ENCODE peak calls at places on chromosomes 7 and 10, in five cellular contexts. One of them, this sample, is unnamed.

GRCh38 chr7:32937344-32938174 is 19.7 kb upstream of the FKBP9 start:
- DNase-seq in posterior cingulate gyrus: no peak
- DNase-seq in cardiac fibroblast: peak; percentile 66
- DNase-seq in stimulated activated CD8-positive, alpha-beta memory T cell treated with anti-CD3 and anti-CD28 coated beads, Interleukin-15, amount 100 ng/mL, for 1 hour: no peak
- DNase-seq in amniotic stem cell: no peak
- DNase-seq in this sample: no peak

GRCh38 chr10:91552706-91553105 is 80.2 kb downstream of the PPP1R3C start:
- DNase-seq in posterior cingulate gyrus: peak; percentile 13
- DNase-seq in amniotic stem cell: no peak
- DNase-seq in cardiac fibroblast: peak; percentile 53
- DNase-seq in stimulated activated CD8-positive, alpha-beta memory T cell treated with anti-CD3 and anti-CD28 coated beads, Interleukin-15, amount 100 ng/mL, for 1 hour: no peak
- DNase-seq in this sample: no peak

GRCh38 chr10:121127151-121127906 is 276.2 kb downstream of the WDR11 start:
- DNase-seq in cardiac fibroblast: no peak
- DNase-seq in amniotic stem cell: no peak
- DNase-seq in posterior cingulate gyrus: no peak
- DNase-seq in stimulated activated CD8-positive, alpha-beta memory T cell treated with anti-CD3 and anti-CD28 coated beads, Interleukin-15, amount 100 ng/mL, for 1 hour: no peak
- DNase-seq in this sample: no peak

GRCh38 chr10:30348378-30348776 is 701 bp downstream of the MTPAP start:
- DNase-seq in stimulated activated CD8-positive, alpha-beta memory T cell treated with anti-CD3 and anti-CD28 coated beads, Interleukin-15, amount 100 ng/mL, for 1 hour: no peak
- DNase-seq in amniotic stem cell: no peak
- DNase-seq in cardiac fibroblast: no peak
- DNase-seq in posterior cingulate gyrus: no peak
- DNase-seq in this sample: no peak

GRCh38 chr10:119896061-119896655 is 3.6 kb downstream of the SEC23IP start:
- DNase-seq in posterior cingulate gyrus: no peak
- DNase-seq in amniotic stem cell: no peak
- DNase-seq in stimulated activated CD8-positive, alpha-beta memory T cell treated with anti-CD3 and anti-CD28 coated beads, Interleukin-15, amount 100 ng/mL, for 1 hour: no peak
- DNase-seq in cardiac fibroblast: peak; percentile 90
- DNase-seq in this sample: no peak

GRCh38 chr7:2626498-2627117 is 5.2 kb upstream of the TTYH3 start:
- DNase-seq in posterior cingulate gyrus: no peak
- DNase-seq in cardiac fibroblast: peak; percentile 80
- DNase-seq in amniotic stem cell: no peak
- DNase-seq in stimulated activated CD8-positive, alpha-beta memory T cell treated with anti-CD3 and anti-CD28 coated beads, Interleukin-15, amount 100 ng/mL, for 1 hour: no peak
- DNase-seq in this sample: no peak

GRCh38 chr10:88820990-88821389 is 18.5 kb downstream of the LIPM start:
- DNase-seq in stimulated activated CD8-positive, alpha-beta memory T cell treated with anti-CD3 and anti-CD28 coated beads, Interleukin-15, amount 100 ng/mL, for 1 hour: no peak
- DNase-seq in amniotic stem cell: peak; percentile 38
- DNase-seq in cardiac fibroblast: peak; percentile 87
- DNase-seq in posterior cingulate gyrus: no peak
- DNase-seq in this sample: no peak

GRCh38 chr10:36492590-36493510 is 632.5 kb upstream of the ANKRD30A start:
- DNase-seq in amniotic stem cell: peak; percentile 32
- DNase-seq in posterior cingulate gyrus: no peak
- DNase-seq in cardiac fibroblast: peak; percentile 81
- DNase-seq in stimulated activated CD8-positive, alpha-beta memory T cell treated with anti-CD3 and anti-CD28 coated beads, Interleukin-15, amount 100 ng/mL, for 1 hour: no peak
- DNase-seq in this sample: no peak

GRCh38 chr7:5525271-5526189 is 101.9 kb upstream of the TNRC18 start:
- DNase-seq in posterior cingulate gyrus: no peak
- DNase-seq in cardiac fibroblast: peak; percentile 69
- DNase-seq in amniotic stem cell: no peak
- DNase-seq in stimulated activated CD8-positive, alpha-beta memory T cell treated with anti-CD3 and anti-CD28 coated beads, Interleukin-15, amount 100 ng/mL, for 1 hour: no peak
- DNase-seq in this sample: no peak

GRCh38 chr10:18469125-18469524 is 182.3 kb downstream of the NSUN6 start:
- DNase-seq in cardiac fibroblast: no peak
- DNase-seq in stimulated activated CD8-positive, alpha-beta memory T cell treated with anti-CD3 and anti-CD28 coated beads, Interleukin-15, amount 100 ng/mL, for 1 hour: no peak
- DNase-seq in amniotic stem cell: no peak
- DNase-seq in posterior cingulate gyrus: no peak
- DNase-seq in this sample: no peak

GRCh38 chr7:106583133-106583532 is 77.8 kb downstream of the CCDC71L start:
- DNase-seq in posterior cingulate gyrus: no peak
- DNase-seq in amniotic stem cell: no peak
- DNase-seq in stimulated activated CD8-positive, alpha-beta memory T cell treated with anti-CD3 and anti-CD28 coated beads, Interleukin-15, amount 100 ng/mL, for 1 hour: no peak
- DNase-seq in cardiac fibroblast: peak; percentile 59
- DNase-seq in this sample: no peak

GRCh38 chr10:16995867-16996529 is 133.6 kb downstream of the CUBN start:
- DNase-seq in amniotic stem cell: no peak
- DNase-seq in cardiac fibroblast: peak; percentile 78
- DNase-seq in posterior cingulate gyrus: no peak
- DNase-seq in stimulated activated CD8-positive, alpha-beta memory T cell treated with anti-CD3 and anti-CD28 coated beads, Interleukin-15, amount 100 ng/mL, for 1 hour: no peak
- DNase-seq in this sample: no peak

GRCh38 chr10:29151011-29151410 is 137.9 kb upstream of the LYZL1 start:
- DNase-seq in posterior cingulate gyrus: no peak
- DNase-seq in stimulated activated CD8-positive, alpha-beta memory T cell treated with anti-CD3 and anti-CD28 coated beads, Interleukin-15, amount 100 ng/mL, for 1 hour: no peak
- DNase-seq in cardiac fibroblast: no peak
- DNase-seq in amniotic stem cell: no peak
- DNase-seq in this sample: no peak

GRCh38 chr10:86057708-86058107 is 308.9 kb downstream of the GRID1 start:
- DNase-seq in amniotic stem cell: no peak
- DNase-seq in posterior cingulate gyrus: no peak
- DNase-seq in cardiac fibroblast: no peak
- DNase-seq in stimulated activated CD8-positive, alpha-beta memory T cell treated with anti-CD3 and anti-CD28 coated beads, Interleukin-15, amount 100 ng/mL, for 1 hour: no peak
- DNase-seq in this sample: no peak

GRCh38 chr7:154627571-154628290 is 375.2 kb downstream of the PAXIP1 start:
- DNase-seq in amniotic stem cell: no peak
- DNase-seq in posterior cingulate gyrus: no peak
- DNase-seq in cardiac fibroblast: no peak
- DNase-seq in stimulated activated CD8-positive, alpha-beta memory T cell treated with anti-CD3 and anti-CD28 coated beads, Interleukin-15, amount 100 ng/mL, for 1 hour: no peak
- DNase-seq in this sample: no peak

GRCh38 chr7:1323178-1324027 is 90.7 kb downstream of the UNCX start:
- DNase-seq in stimulated activated CD8-positive, alpha-beta memory T cell treated with anti-CD3 and anti-CD28 coated beads, Interleukin-15, amount 100 ng/mL, for 1 hour: no peak
- DNase-seq in posterior cingulate gyrus: no peak
- DNase-seq in cardiac fibroblast: no peak
- DNase-seq in amniotic stem cell: no peak
- DNase-seq in this sample: no peak

GRCh38 chr10:121734517-121735137 is 136.4 kb upstream of the FGFR2 start:
- DNase-seq in amniotic stem cell: no peak
- DNase-seq in cardiac fibroblast: peak; percentile 33
- DNase-seq in stimulated activated CD8-positive, alpha-beta memory T cell treated with anti-CD3 and anti-CD28 coated beads, Interleukin-15, amount 100 ng/mL, for 1 hour: no peak
- DNase-seq in posterior cingulate gyrus: peak; percentile 20
- DNase-seq in this sample: no peak

GRCh38 chr10:85319150-85319549 is 990.8 kb downstream of the CCSER2 start:
- DNase-seq in amniotic stem cell: no peak
- DNase-seq in cardiac fibroblast: no peak
- DNase-seq in posterior cingulate gyrus: no peak
- DNase-seq in stimulated activated CD8-positive, alpha-beta memory T cell treated with anti-CD3 and anti-CD28 coated beads, Interleukin-15, amount 100 ng/mL, for 1 hour: no peak
- DNase-seq in this sample: no peak

GRCh38 chr7:23618241-23618640 is 21.1 kb downstream of the CCDC126 start:
- DNase-seq in posterior cingulate gyrus: no peak
- DNase-seq in stimulated activated CD8-positive, alpha-beta memory T cell treated with anti-CD3 and anti-CD28 coated beads, Interleukin-15, amount 100 ng/mL, for 1 hour: no peak
- DNase-seq in cardiac fibroblast: peak; percentile 68
- DNase-seq in amniotic stem cell: no peak
- DNase-seq in this sample: no peak

GRCh38 chr10:77687018-77687417 is 49.4 kb upstream of the KCNMA1 start:
- DNase-seq in posterior cingulate gyrus: no peak
- DNase-seq in stimulated activated CD8-positive, alpha-beta memory T cell treated with anti-CD3 and anti-CD28 coated beads, Interleukin-15, amount 100 ng/mL, for 1 hour: no peak
- DNase-seq in amniotic stem cell: no peak
- DNase-seq in cardiac fibroblast: no peak
- DNase-seq in this sample: no peak

GRCh38 chr10:100972904-100973535 is 3.7 kb downstream of the SEMA4G start:
- DNase-seq in cardiac fibroblast: no peak
- DNase-seq in stimulated activated CD8-positive, alpha-beta memory T cell treated with anti-CD3 and anti-CD28 coated beads, Interleukin-15, amount 100 ng/mL, for 1 hour: no peak
- DNase-seq in amniotic stem cell: no peak
- DNase-seq in posterior cingulate gyrus: no peak
- DNase-seq in this sample: no peak

GRCh38 chr7:73397521-73397934 is 36.0 kb upstream of the FZD9 start:
- DNase-seq in stimulated activated CD8-positive, alpha-beta memory T cell treated with anti-CD3 and anti-CD28 coated beads, Interleukin-15, amount 100 ng/mL, for 1 hour: no peak
- DNase-seq in posterior cingulate gyrus: no peak
- DNase-seq in amniotic stem cell: no peak
- DNase-seq in cardiac fibroblast: no peak
- DNase-seq in this sample: no peak

GRCh38 chr7:16840094-16840493 is 35.3 kb upstream of the AGR2 start:
- DNase-seq in stimulated activated CD8-positive, alpha-beta memory T cell treated with anti-CD3 and anti-CD28 coated beads, Interleukin-15, amount 100 ng/mL, for 1 hour: no peak
- DNase-seq in posterior cingulate gyrus: no peak
- DNase-seq in amniotic stem cell: no peak
- DNase-seq in cardiac fibroblast: no peak
- DNase-seq in this sample: no peak

GRCh38 chr10:28177944-28178637 is 124.8 kb downstream of the MPP7 start:
- DNase-seq in stimulated activated CD8-positive, alpha-beta memory T cell treated with anti-CD3 and anti-CD28 coated beads, Interleukin-15, amount 100 ng/mL, for 1 hour: no peak
- DNase-seq in amniotic stem cell: no peak
- DNase-seq in cardiac fibroblast: peak; percentile 19
- DNase-seq in posterior cingulate gyrus: no peak
- DNase-seq in this sample: no peak

GRCh38 chr7:41487229-41487861 is 215.5 kb downstream of the INHBA start:
- DNase-seq in amniotic stem cell: no peak
- DNase-seq in cardiac fibroblast: no peak
- DNase-seq in posterior cingulate gyrus: no peak
- DNase-seq in stimulated activated CD8-positive, alpha-beta memory T cell treated with anti-CD3 and anti-CD28 coated beads, Interleukin-15, amount 100 ng/mL, for 1 hour: no peak
- DNase-seq in this sample: no peak